ENCODE peak calls at places on chromosomes 12 and 14, in seven cellular contexts. One of them, this sample, is unnamed.

GRCh38 chr12:30613119-30613830 is 82.4 kb downstream of the IPO8 start:
- DNase-seq in aorta: no peak
- DNase-seq in cardiac fibroblast: peak
- DNase-seq in stimulated activated effector memory CD8-positive, alpha-beta T cell treated with anti-CD3 and anti-CD28 coated beads, Interleukin-12 subunit alpha, Interleukin-12 subunit beta, amount 100 ng/mL, for 72 hours: no peak
- DNase-seq in central memory CD4-positive, alpha-beta T cell: no peak
- DNase-seq in type B pancreatic cell: no peak
- DNase-seq in activated T-cell treated with anti-CD3 and anti-CD28 coated beads, Interleukin-2, amount 50 U/mL, for 48 hours: no peak
- DNase-seq in this sample: no peak

GRCh38 chr14:38972511-38972910 is 130.5 kb downstream of the SEC23A start:
- DNase-seq in aorta: no peak
- DNase-seq in cardiac fibroblast: no peak
- DNase-seq in stimulated activated effector memory CD8-positive, alpha-beta T cell treated with anti-CD3 and anti-CD28 coated beads, Interleukin-12 subunit alpha, Interleukin-12 subunit beta, amount 100 ng/mL, for 72 hours: no peak
- DNase-seq in central memory CD4-positive, alpha-beta T cell: no peak
- DNase-seq in type B pancreatic cell: no peak
- DNase-seq in activated T-cell treated with anti-CD3 and anti-CD28 coated beads, Interleukin-2, amount 50 U/mL, for 48 hours: no peak
- DNase-seq in this sample: no peak

GRCh38 chr12:122399592-122400373 is 22.7 kb downstream of the CLIP1 start:
- DNase-seq in aorta: peak
- DNase-seq in cardiac fibroblast: peak
- DNase-seq in stimulated activated effector memory CD8-positive, alpha-beta T cell treated with anti-CD3 and anti-CD28 coated beads, Interleukin-12 subunit alpha, Interleukin-12 subunit beta, amount 100 ng/mL, for 72 hours: no peak
- DNase-seq in central memory CD4-positive, alpha-beta T cell: peak
- DNase-seq in type B pancreatic cell: no peak
- DNase-seq in activated T-cell treated with anti-CD3 and anti-CD28 coated beads, Interleukin-2, amount 50 U/mL, for 48 hours: peak
- DNase-seq in this sample: no peak

GRCh38 chr14:59346329-59346728 is 118.9 kb downstream of the GPR135 start:
- DNase-seq in aorta: no peak
- DNase-seq in cardiac fibroblast: peak
- DNase-seq in stimulated activated effector memory CD8-positive, alpha-beta T cell treated with anti-CD3 and anti-CD28 coated beads, Interleukin-12 subunit alpha, Interleukin-12 subunit beta, amount 100 ng/mL, for 72 hours: no peak
- DNase-seq in central memory CD4-positive, alpha-beta T cell: no peak
- DNase-seq in type B pancreatic cell: no peak
- DNase-seq in activated T-cell treated with anti-CD3 and anti-CD28 coated beads, Interleukin-2, amount 50 U/mL, for 48 hours: no peak
- DNase-seq in this sample: no peak

GRCh38 chr12:121033625-121034349 is 5.3 kb downstream of the OASL start:
- DNase-seq in aorta: no peak
- DNase-seq in cardiac fibroblast: peak
- DNase-seq in stimulated activated effector memory CD8-positive, alpha-beta T cell treated with anti-CD3 and anti-CD28 coated beads, Interleukin-12 subunit alpha, Interleukin-12 subunit beta, amount 100 ng/mL, for 72 hours: peak
- DNase-seq in central memory CD4-positive, alpha-beta T cell: peak
- DNase-seq in type B pancreatic cell: no peak
- DNase-seq in activated T-cell treated with anti-CD3 and anti-CD28 coated beads, Interleukin-2, amount 50 U/mL, for 48 hours: peak
- DNase-seq in this sample: no peak

GRCh38 chr12:131221061-131221945 is 267.6 kb downstream of the ADGRD1 start:
- DNase-seq in aorta: no peak
- DNase-seq in cardiac fibroblast: no peak
- DNase-seq in stimulated activated effector memory CD8-positive, alpha-beta T cell treated with anti-CD3 and anti-CD28 coated beads, Interleukin-12 subunit alpha, Interleukin-12 subunit beta, amount 100 ng/mL, for 72 hours: no peak
- DNase-seq in central memory CD4-positive, alpha-beta T cell: no peak
- DNase-seq in type B pancreatic cell: no peak
- DNase-seq in activated T-cell treated with anti-CD3 and anti-CD28 coated beads, Interleukin-2, amount 50 U/mL, for 48 hours: no peak
- DNase-seq in this sample: no peak

GRCh38 chr14:105250008-105250366 is 1.7 kb downstream of the BTBD6 start:
- DNase-seq in aorta: no peak
- DNase-seq in cardiac fibroblast: no peak
- DNase-seq in stimulated activated effector memory CD8-positive, alpha-beta T cell treated with anti-CD3 and anti-CD28 coated beads, Interleukin-12 subunit alpha, Interleukin-12 subunit beta, amount 100 ng/mL, for 72 hours: no peak
- DNase-seq in central memory CD4-positive, alpha-beta T cell: no peak
- DNase-seq in type B pancreatic cell: no peak
- DNase-seq in activated T-cell treated with anti-CD3 and anti-CD28 coated beads, Interleukin-2, amount 50 U/mL, for 48 hours: no peak
- DNase-seq in this sample: no peak

GRCh38 chr12:116000252-116000651 is 277.2 kb downstream of the MED13L start:
- DNase-seq in aorta: no peak
- DNase-seq in cardiac fibroblast: no peak
- DNase-seq in stimulated activated effector memory CD8-positive, alpha-beta T cell treated with anti-CD3 and anti-CD28 coated beads, Interleukin-12 subunit alpha, Interleukin-12 subunit beta, amount 100 ng/mL, for 72 hours: no peak
- DNase-seq in central memory CD4-positive, alpha-beta T cell: no peak
- DNase-seq in type B pancreatic cell: no peak
- DNase-seq in activated T-cell treated with anti-CD3 and anti-CD28 coated beads, Interleukin-2, amount 50 U/mL, for 48 hours: no peak
- DNase-seq in this sample: no peak

GRCh38 chr12:18719922-18720321 is 17.9 kb downstream of the PLCZ1 start:
- DNase-seq in aorta: no peak
- DNase-seq in cardiac fibroblast: peak
- DNase-seq in stimulated activated effector memory CD8-positive, alpha-beta T cell treated with anti-CD3 and anti-CD28 coated beads, Interleukin-12 subunit alpha, Interleukin-12 subunit beta, amount 100 ng/mL, for 72 hours: no peak
- DNase-seq in central memory CD4-positive, alpha-beta T cell: no peak
- DNase-seq in type B pancreatic cell: no peak
- DNase-seq in activated T-cell treated with anti-CD3 and anti-CD28 coated beads, Interleukin-2, amount 50 U/mL, for 48 hours: no peak
- DNase-seq in this sample: no peak